ENCODE peak calls at places on chromosomes 6 and 20, in ten cellular contexts. B is A549, X is HFF-Myc, Y is PC-3, D is sigmoid colon, L is GM12865, O is cardiac fibroblast, E is left ventricle myocardium inferior, P is HCT116, A is upper lobe of right lung. W is an unnamed sample.
A peak's percentile ranks its signal among the peaks of the same experiment; 100 is the strongest.

GRCh38 chr6:148746363-148747144 is at the start of gene UST:
- DNase-seq in B (peak; percentile 47), X (peak; percentile 93), Y (peak; percentile 74), D (peak; percentile 96), L (peak; percentile 58), O (peak; percentile 93), E (peak; percentile 85), P (peak; percentile 64), A (peak; percentile 91), W (peak; percentile 95)

GRCh38 chr6:131631625-131632284 is 3.7 kb upstream of the MED23 start:
- DNase-seq in B (no peak), X (no peak), Y (peak; percentile 62), D (no peak), L (no peak), O (no peak), E (no peak), P (no peak), A (no peak), W (no peak)

GRCh38 chr20:42219005-42219404 is 600.8 kb upstream of the CHD6 start:
- DNase-seq in B (no peak), X (no peak), Y (no peak), D (no peak), L (no peak), O (no peak), E (no peak), P (no peak), A (no peak), W (no peak)

GRCh38 chr6:44049163-44049988 is 77.9 kb downstream of the MRPL14 start:
- DNase-seq in B (no peak), X (no peak), Y (peak; percentile 88), D (peak; percentile 85), L (peak; percentile 46), O (peak; percentile 66), E (no peak), P (no peak), A (no peak), W (peak; percentile 69)

GRCh38 chr6:157333537-157333936 is 10.2 kb upstream of the TMEM242 start:
- DNase-seq in B (no peak), X (no peak), Y (no peak), D (no peak), L (no peak), O (no peak), E (no peak), P (no peak), A (no peak), W (no peak)

GRCh38 chr6:93036835-93037234 is 382.5 kb downstream of the EPHA7 start:
- DNase-seq in B (no peak), X (no peak), Y (peak; percentile 18), D (no peak), L (peak; percentile 17), O (peak; percentile 12), E (no peak), P (no peak), A (no peak), W (no peak)

GRCh38 chr6:126546771-126547170 is 206.9 kb downstream of the CENPW start:
- DNase-seq in B (no peak), X (no peak), Y (peak; percentile 10), D (no peak), L (no peak), O (no peak), E (no peak), P (no peak), A (no peak), W (peak; percentile 27)

GRCh38 chr6:156852147-156852857 is 75.1 kb downstream of the ARID1B start:
- DNase-seq in B (no peak), X (no peak), Y (no peak), D (no peak), L (peak; percentile 81), O (no peak), E (no peak), P (no peak), A (no peak), W (no peak)

GRCh38 chr20:56755201-56755600 is 126.1 kb downstream of the TFAP2C start:
- DNase-seq in B (no peak), X (no peak), Y (no peak), D (no peak), L (no peak), O (no peak), E (no peak), P (no peak), A (no peak), W (peak; percentile 54)

DNA sequence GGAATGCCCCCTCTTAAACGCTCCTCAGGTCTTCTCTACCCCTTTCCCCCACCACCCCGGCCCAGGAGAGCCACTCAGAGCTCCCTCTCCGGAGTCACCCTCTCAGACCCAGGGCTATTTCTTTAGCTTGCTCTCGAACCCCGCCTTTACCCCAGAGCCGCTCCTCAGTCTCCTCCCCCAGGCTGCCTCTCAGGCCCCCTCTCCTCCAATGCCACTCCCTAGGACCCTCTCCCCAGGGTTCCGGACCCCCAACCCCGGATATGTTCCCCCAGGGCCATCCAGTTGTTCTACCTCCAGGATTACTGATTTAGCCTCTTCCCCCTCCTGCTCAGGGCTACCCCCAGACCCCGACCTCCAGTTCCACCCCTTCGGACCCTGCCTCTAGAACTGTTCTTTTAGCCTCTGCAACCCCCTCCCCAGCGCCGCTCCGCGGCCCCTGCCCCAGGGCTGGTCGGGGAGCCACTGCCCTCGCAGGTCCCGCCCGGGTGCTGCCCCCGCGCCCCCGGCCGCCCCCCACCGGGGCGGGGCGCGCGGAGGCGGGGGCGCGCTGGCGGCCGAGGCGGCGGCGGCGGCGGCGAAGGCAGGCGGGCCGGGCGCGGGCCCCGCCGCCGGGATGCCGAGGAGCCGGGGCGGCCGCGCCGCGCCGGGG is at the start of gene MMP24:
- DNase-seq in B (no peak), X (no peak), Y (no peak), D (no peak), L (no peak), O (no peak), E (no peak), P (no peak), A (no peak), W (no peak)
- H3K4me3 ChIP-seq in B (peak within 1 kb of the TSS; percentile 65), X (no peak within 1 kb of the TSS), Y (peak within 1 kb of the TSS; percentile 47), D (peak within 1 kb of the TSS; percentile 30), L (no peak within 1 kb of the TSS), O (peak within 1 kb of the TSS; percentile 14), E (peak within 1 kb of the TSS; percentile 50), P (no peak within 1 kb of the TSS), A (peak within 1 kb of the TSS; percentile 6), W (peak within 1 kb of the TSS; percentile 36)

DNA sequence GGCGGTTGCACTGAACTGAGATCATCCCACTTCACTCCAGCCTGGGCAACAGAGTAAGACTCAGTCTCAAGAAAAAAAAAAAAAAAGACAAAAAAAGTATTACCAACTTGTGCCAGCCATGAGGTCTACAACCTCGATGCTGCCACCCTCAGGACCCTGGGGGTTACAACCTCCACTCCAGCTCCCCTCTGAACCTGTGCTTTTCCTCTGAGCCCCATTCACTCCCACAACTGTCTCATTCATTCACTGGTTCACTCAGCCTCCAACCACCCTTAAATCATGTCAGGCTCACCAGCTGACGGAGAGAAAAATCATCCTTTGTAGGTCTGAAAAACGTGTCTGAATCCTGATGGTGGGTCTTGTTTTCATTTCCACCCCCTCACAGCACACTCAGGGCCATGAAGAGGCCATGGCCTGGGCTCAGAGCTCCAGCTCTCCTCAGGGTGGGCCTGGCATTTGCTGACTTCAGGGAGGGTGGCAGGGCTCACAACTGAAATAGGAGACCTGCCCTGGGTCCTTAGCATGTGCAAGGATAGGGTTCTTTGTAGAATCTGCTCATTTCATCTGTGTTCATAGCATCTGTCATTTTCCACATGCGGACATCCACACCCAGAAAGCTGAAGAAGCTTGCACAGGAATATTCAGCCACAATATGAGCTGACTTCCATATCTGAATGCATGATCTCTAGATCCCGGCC is 1.9 kb upstream of the ULBP1 start:
- DNase-seq in B (peak; percentile 36), X (no peak), Y (peak; percentile 25), D (no peak), L (peak; percentile 25), O (peak; percentile 15), E (no peak), P (peak; percentile 36), A (no peak), W (peak; percentile 17)
- TF ChIP-seq CTCF in B (no peak), X (no peak), Y (peak; percentile 33), D (no peak), L (peak; percentile 17), O (peak; percentile 12), E (peak; percentile 13), P (peak; percentile 49), A (no peak), W (peak; percentile 22)

GRCh38 chr6:53235508-53235907 is 86.9 kb upstream of the GCM1 start:
- DNase-seq in B (no peak), X (no peak), Y (no peak), D (no peak), L (no peak), O (no peak), E (no peak), P (no peak), A (no peak), W (no peak)

GRCh38 chr6:53239526-53239925 is 90.9 kb upstream of the GCM1 start:
- DNase-seq in B (no peak), X (no peak), Y (peak; percentile 18), D (no peak), L (peak; percentile 63), O (no peak), E (no peak), P (no peak), A (no peak), W (no peak)

GRCh38 chr6:53233309-53233708 is 84.7 kb upstream of the GCM1 start:
- DNase-seq in B (no peak), X (no peak), Y (peak; percentile 27), D (no peak), L (no peak), O (no peak), E (no peak), P (no peak), A (no peak), W (no peak)

GRCh38 chr6:53238311-53238710 is 89.7 kb upstream of the GCM1 start:
- DNase-seq in B (no peak), X (no peak), Y (no peak), D (no peak), L (no peak), O (no peak), E (no peak), P (no peak), A (no peak), W (no peak)

GRCh38 chr6:53236241-53236640 is 87.6 kb upstream of the GCM1 start:
- DNase-seq in B (no peak), X (no peak), Y (no peak), D (no peak), L (peak; percentile 42), O (no peak), E (no peak), P (no peak), A (no peak), W (no peak)
- H3K4me3 ChIP-seq in B (no peak overlapping the region), X (no peak overlapping the region), Y (no peak overlapping the region), D (no peak overlapping the region), L (no peak overlapping the region), O (no peak overlapping the region), E (no peak overlapping the region), P (no peak overlapping the region), A (no peak overlapping the region), W (no peak overlapping the region)

DNA sequence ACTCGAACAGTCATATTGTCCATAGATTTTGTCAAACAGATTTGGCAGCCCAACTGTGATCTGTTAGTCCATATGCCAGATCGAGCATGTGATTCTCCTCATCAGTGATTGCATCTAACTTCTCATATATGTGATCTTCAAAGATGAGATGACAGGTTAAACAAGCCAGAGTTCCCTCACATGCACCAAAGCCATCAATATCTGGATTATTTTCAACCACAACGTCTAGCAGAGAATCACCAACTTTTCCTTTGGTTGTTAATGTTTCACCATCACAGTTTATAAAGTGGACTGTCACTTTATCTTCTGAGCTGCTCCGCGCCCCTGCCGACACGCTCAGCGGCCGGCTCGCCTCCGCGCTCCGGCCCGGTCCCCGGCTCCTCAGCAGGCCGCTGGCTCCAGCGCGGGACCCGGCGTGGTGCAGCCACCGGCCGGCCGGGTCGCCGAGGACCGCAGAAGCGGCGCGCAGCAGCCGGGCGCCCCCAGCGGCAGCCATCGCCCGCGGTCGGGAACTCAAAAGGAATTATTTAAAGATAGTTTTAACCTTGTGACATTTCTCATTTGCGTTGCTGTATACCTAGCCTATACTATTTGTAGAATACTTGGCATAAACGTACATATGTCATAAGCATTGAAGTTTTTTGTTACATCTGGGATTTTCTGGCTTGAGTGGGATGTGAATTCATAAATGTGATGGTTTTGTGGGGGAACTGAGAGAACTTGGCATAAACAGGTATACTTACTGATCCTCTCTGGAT is 40.1 kb upstream of the DYNLRB1 start:
- DNase-seq in B (peak; percentile 40), X (no peak), Y (peak; percentile 52), D (no peak), L (peak; percentile 40), O (peak; percentile 37), E (peak; percentile 50), P (no peak), A (peak; percentile 78), W (peak; percentile 15)
- TF ChIP-seq CTCF in B (peak; percentile 84), X (peak; percentile 32), Y (peak; percentile 52), D (peak; percentile 40), L (peak; percentile 39), O (peak; percentile 30), E (peak; percentile 80), P (no peak), A (peak; percentile 59), W (peak; percentile 27)

W was measured in AG10803.